ENCODE peak calls at places on chromosomes 5 and 9, in ten cellular contexts. One of them, this sample, is unnamed.

GRCh38 chr9:129073404-129073803 is 7.5 kb upstream of the DOLPP1 start:
- DNase-seq in psoas muscle: no peak
- DNase-seq in Karpas-422: no peak
- DNase-seq in astrocyte: no peak
- DNase-seq in CD8-positive, alpha-beta memory T cell: no peak
- DNase-seq in mesenchymal stem cell: no peak
- DNase-seq in neural progenitor cell: no peak
- DNase-seq in neuronal stem cell: no peak
- DNase-seq in bronchial epithelial cell: no peak
- DNase-seq in endothelial cell of umbilical vein: no peak
- DNase-seq in this sample: no peak

GRCh38 chr5:78734094-78734845 is 85.7 kb upstream of the LHFPL2 start:
- DNase-seq in psoas muscle: no peak
- DNase-seq in Karpas-422: no peak
- DNase-seq in astrocyte: no peak
- DNase-seq in CD8-positive, alpha-beta memory T cell: no peak
- DNase-seq in mesenchymal stem cell: no peak
- DNase-seq in neural progenitor cell: no peak
- DNase-seq in neuronal stem cell: no peak
- DNase-seq in bronchial epithelial cell: no peak
- DNase-seq in endothelial cell of umbilical vein: no peak
- DNase-seq in this sample: no peak

GRCh38 chr9:8420416-8420815 is 620.8 kb upstream of the DMAC1 start:
- DNase-seq in psoas muscle: no peak
- DNase-seq in Karpas-422: no peak
- DNase-seq in astrocyte: no peak
- DNase-seq in CD8-positive, alpha-beta memory T cell: no peak
- DNase-seq in mesenchymal stem cell: no peak
- DNase-seq in neural progenitor cell: no peak
- DNase-seq in neuronal stem cell: no peak
- DNase-seq in bronchial epithelial cell: no peak
- DNase-seq in endothelial cell of umbilical vein: no peak
- DNase-seq in this sample: no peak

GRCh38 chr5:156695774-156696173 is 154.3 kb upstream of the PPP1R2B start:
- DNase-seq in psoas muscle: no peak
- DNase-seq in Karpas-422: no peak
- DNase-seq in astrocyte: no peak
- DNase-seq in CD8-positive, alpha-beta memory T cell: no peak
- DNase-seq in mesenchymal stem cell: no peak
- DNase-seq in neural progenitor cell: no peak
- DNase-seq in neuronal stem cell: no peak
- DNase-seq in bronchial epithelial cell: no peak
- DNase-seq in endothelial cell of umbilical vein: no peak
- DNase-seq in this sample: no peak

GRCh38 chr5:130109152-130109551 is 204.9 kb downstream of the CHSY3 start:
- DNase-seq in psoas muscle: no peak
- DNase-seq in Karpas-422: peak
- DNase-seq in astrocyte: no peak
- DNase-seq in CD8-positive, alpha-beta memory T cell: no peak
- DNase-seq in mesenchymal stem cell: peak
- DNase-seq in neural progenitor cell: peak
- DNase-seq in neuronal stem cell: peak
- DNase-seq in bronchial epithelial cell: peak
- DNase-seq in endothelial cell of umbilical vein: peak
- DNase-seq in this sample: peak

GRCh38 chr9:72979405-72980100 is 26.7 kb upstream of the ALDH1A1 start:
- DNase-seq in psoas muscle: no peak
- DNase-seq in Karpas-422: no peak
- DNase-seq in astrocyte: no peak
- DNase-seq in CD8-positive, alpha-beta memory T cell: no peak
- DNase-seq in mesenchymal stem cell: no peak
- DNase-seq in neural progenitor cell: no peak
- DNase-seq in neuronal stem cell: no peak
- DNase-seq in bronchial epithelial cell: peak
- DNase-seq in endothelial cell of umbilical vein: no peak
- DNase-seq in this sample: no peak

GRCh38 chr5:113166710-113167366 is 190.2 kb downstream of the DCP2 start:
- DNase-seq in psoas muscle: no peak
- DNase-seq in Karpas-422: no peak
- DNase-seq in astrocyte: peak
- DNase-seq in CD8-positive, alpha-beta memory T cell: no peak
- DNase-seq in mesenchymal stem cell: peak
- DNase-seq in neural progenitor cell: peak
- DNase-seq in neuronal stem cell: no peak
- DNase-seq in bronchial epithelial cell: peak
- DNase-seq in endothelial cell of umbilical vein: peak
- DNase-seq in this sample: peak

GRCh38 chr9:34744295-34745221 is 34.6 kb upstream of the CCL21 start:
- DNase-seq in psoas muscle: peak
- DNase-seq in Karpas-422: no peak
- DNase-seq in astrocyte: peak
- DNase-seq in CD8-positive, alpha-beta memory T cell: no peak
- DNase-seq in mesenchymal stem cell: peak
- DNase-seq in neural progenitor cell: peak
- DNase-seq in neuronal stem cell: no peak
- DNase-seq in bronchial epithelial cell: peak
- DNase-seq in endothelial cell of umbilical vein: no peak
- DNase-seq in this sample: peak

GRCh38 chr9:114051281-114051680 is 26.8 kb downstream of the AMBP start:
- DNase-seq in psoas muscle: no peak
- DNase-seq in Karpas-422: no peak
- DNase-seq in astrocyte: no peak
- DNase-seq in CD8-positive, alpha-beta memory T cell: no peak
- DNase-seq in mesenchymal stem cell: no peak
- DNase-seq in neural progenitor cell: no peak
- DNase-seq in neuronal stem cell: no peak
- DNase-seq in bronchial epithelial cell: no peak
- DNase-seq in endothelial cell of umbilical vein: no peak
- DNase-seq in this sample: no peak

GRCh38 chr5:39422036-39422606 is 2.7 kb downstream of the DAB2 start:
- DNase-seq in psoas muscle: no peak
- DNase-seq in Karpas-422: no peak
- DNase-seq in astrocyte: no peak
- DNase-seq in CD8-positive, alpha-beta memory T cell: no peak
- DNase-seq in mesenchymal stem cell: no peak
- DNase-seq in neural progenitor cell: no peak
- DNase-seq in neuronal stem cell: no peak
- DNase-seq in bronchial epithelial cell: peak
- DNase-seq in endothelial cell of umbilical vein: no peak
- DNase-seq in this sample: no peak

GRCh38 chr5:40001796-40002195 is 577.0 kb upstream of the DAB2 start:
- DNase-seq in psoas muscle: no peak
- DNase-seq in Karpas-422: no peak
- DNase-seq in astrocyte: no peak
- DNase-seq in CD8-positive, alpha-beta memory T cell: no peak
- DNase-seq in mesenchymal stem cell: no peak
- DNase-seq in neural progenitor cell: no peak
- DNase-seq in neuronal stem cell: no peak
- DNase-seq in bronchial epithelial cell: no peak
- DNase-seq in endothelial cell of umbilical vein: no peak
- DNase-seq in this sample: no peak

GRCh38 chr5:7850533-7851239 is at the start of gene CFAP90:
- DNase-seq in psoas muscle: peak
- DNase-seq in Karpas-422: no peak
- DNase-seq in astrocyte: peak
- DNase-seq in CD8-positive, alpha-beta memory T cell: peak
- DNase-seq in mesenchymal stem cell: peak
- DNase-seq in neural progenitor cell: peak
- DNase-seq in neuronal stem cell: peak
- DNase-seq in bronchial epithelial cell: no peak
- DNase-seq in endothelial cell of umbilical vein: peak
- DNase-seq in this sample: peak

DNA sequence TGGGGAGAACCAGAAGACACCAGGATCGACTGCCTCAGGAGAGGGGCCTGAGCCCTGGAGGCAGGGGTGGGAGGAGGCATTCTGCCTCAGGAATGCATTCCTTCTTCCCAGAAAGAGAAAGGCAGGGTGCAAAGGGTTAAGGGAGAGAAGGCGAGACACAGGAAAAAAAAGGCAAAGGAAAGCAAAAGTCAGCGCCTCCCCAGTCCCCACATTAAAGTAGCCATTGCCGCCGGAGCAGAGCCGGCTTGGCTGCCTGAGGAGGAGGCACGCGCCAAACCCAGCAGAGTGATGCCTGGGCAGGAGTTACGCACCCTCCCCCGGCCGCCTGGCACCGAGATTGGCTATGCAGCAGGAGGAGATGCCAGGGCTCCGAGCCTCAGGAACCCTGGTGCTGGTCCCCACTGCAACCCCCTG is 123.9 kb upstream of the PHYKPL start:
- DNase-seq in psoas muscle: no peak
- DNase-seq in Karpas-422: no peak
- DNase-seq in astrocyte: no peak
- DNase-seq in CD8-positive, alpha-beta memory T cell: no peak
- DNase-seq in mesenchymal stem cell: peak
- DNase-seq in neural progenitor cell: peak
- DNase-seq in neuronal stem cell: peak
- DNase-seq in bronchial epithelial cell: no peak
- DNase-seq in endothelial cell of umbilical vein: no peak
- DNase-seq in this sample: no peak
- H3K4me3 ChIP-seq in psoas muscle: no peak
- H3K4me3 ChIP-seq in Karpas-422: no peak
- H3K4me3 ChIP-seq in astrocyte: no peak
- H3K4me3 ChIP-seq in CD8-positive, alpha-beta memory T cell: no peak
- H3K4me3 ChIP-seq in mesenchymal stem cell: no peak
- H3K4me3 ChIP-seq in neural progenitor cell: peak
- H3K4me3 ChIP-seq in neuronal stem cell: no peak
- H3K4me3 ChIP-seq in bronchial epithelial cell: no peak
- H3K4me3 ChIP-seq in endothelial cell of umbilical vein: no peak
- H3K4me3 ChIP-seq in this sample: no peak

GRCh38 chr9:14399736-14400657 is 86.1 kb upstream of the NFIB start:
- DNase-seq in psoas muscle: no peak
- DNase-seq in Karpas-422: no peak
- DNase-seq in astrocyte: no peak
- DNase-seq in CD8-positive, alpha-beta memory T cell: no peak
- DNase-seq in mesenchymal stem cell: peak
- DNase-seq in neural progenitor cell: no peak
- DNase-seq in neuronal stem cell: no peak
- DNase-seq in bronchial epithelial cell: peak
- DNase-seq in endothelial cell of umbilical vein: no peak
- DNase-seq in this sample: peak

GRCh38 chr9:14396171-14396570 is 82.2 kb upstream of the NFIB start:
- DNase-seq in psoas muscle: peak
- DNase-seq in Karpas-422: no peak
- DNase-seq in astrocyte: no peak
- DNase-seq in CD8-positive, alpha-beta memory T cell: no peak
- DNase-seq in mesenchymal stem cell: no peak
- DNase-seq in neural progenitor cell: no peak
- DNase-seq in neuronal stem cell: no peak
- DNase-seq in bronchial epithelial cell: no peak
- DNase-seq in endothelial cell of umbilical vein: no peak
- DNase-seq in this sample: no peak

GRCh38 chr9:14405176-14405575 is 91.2 kb upstream of the NFIB start:
- DNase-seq in psoas muscle: no peak
- DNase-seq in Karpas-422: no peak
- DNase-seq in astrocyte: no peak
- DNase-seq in CD8-positive, alpha-beta memory T cell: no peak
- DNase-seq in mesenchymal stem cell: no peak
- DNase-seq in neural progenitor cell: no peak
- DNase-seq in neuronal stem cell: no peak
- DNase-seq in bronchial epithelial cell: no peak
- DNase-seq in endothelial cell of umbilical vein: peak
- DNase-seq in this sample: no peak

GRCh38 chr9:14403112-14403511 is 89.2 kb upstream of the NFIB start:
- DNase-seq in psoas muscle: no peak
- DNase-seq in Karpas-422: no peak
- DNase-seq in astrocyte: no peak
- DNase-seq in CD8-positive, alpha-beta memory T cell: no peak
- DNase-seq in mesenchymal stem cell: no peak
- DNase-seq in neural progenitor cell: no peak
- DNase-seq in neuronal stem cell: no peak
- DNase-seq in bronchial epithelial cell: no peak
- DNase-seq in endothelial cell of umbilical vein: no peak
- DNase-seq in this sample: no peak

DNA sequence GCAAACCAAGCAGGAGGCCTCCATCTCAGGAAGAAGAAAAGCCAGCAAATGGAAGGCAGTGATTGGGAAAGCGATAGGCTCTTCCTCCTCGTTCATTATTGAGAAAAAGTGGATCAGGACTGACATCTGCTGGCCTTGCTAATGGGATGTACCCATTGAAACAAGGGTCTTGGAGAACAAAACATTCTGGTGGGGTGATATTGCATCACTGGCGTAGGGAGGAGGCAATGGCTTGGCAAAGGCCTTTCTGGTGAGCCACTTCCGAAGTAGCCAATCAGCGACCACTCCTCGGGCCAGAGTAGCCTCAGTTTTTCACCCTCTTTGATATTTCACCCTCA is 86.7 kb upstream of the NFIB start:
- DNase-seq in psoas muscle: peak
- DNase-seq in Karpas-422: no peak
- DNase-seq in astrocyte: peak
- DNase-seq in CD8-positive, alpha-beta memory T cell: no peak
- DNase-seq in mesenchymal stem cell: peak
- DNase-seq in neural progenitor cell: peak
- DNase-seq in neuronal stem cell: no peak
- DNase-seq in bronchial epithelial cell: peak
- DNase-seq in endothelial cell of umbilical vein: peak
- DNase-seq in this sample: peak
- H3K4me3 ChIP-seq in psoas muscle: peak
- H3K4me3 ChIP-seq in Karpas-422: no peak
- H3K4me3 ChIP-seq in astrocyte: peak
- H3K4me3 ChIP-seq in CD8-positive, alpha-beta memory T cell: no peak
- H3K4me3 ChIP-seq in mesenchymal stem cell: peak
- H3K4me3 ChIP-seq in neural progenitor cell: no peak
- H3K4me3 ChIP-seq in neuronal stem cell: no peak
- H3K4me3 ChIP-seq in bronchial epithelial cell: no peak
- H3K4me3 ChIP-seq in endothelial cell of umbilical vein: no peak
- H3K4me3 ChIP-seq in this sample: no peak

DNA sequence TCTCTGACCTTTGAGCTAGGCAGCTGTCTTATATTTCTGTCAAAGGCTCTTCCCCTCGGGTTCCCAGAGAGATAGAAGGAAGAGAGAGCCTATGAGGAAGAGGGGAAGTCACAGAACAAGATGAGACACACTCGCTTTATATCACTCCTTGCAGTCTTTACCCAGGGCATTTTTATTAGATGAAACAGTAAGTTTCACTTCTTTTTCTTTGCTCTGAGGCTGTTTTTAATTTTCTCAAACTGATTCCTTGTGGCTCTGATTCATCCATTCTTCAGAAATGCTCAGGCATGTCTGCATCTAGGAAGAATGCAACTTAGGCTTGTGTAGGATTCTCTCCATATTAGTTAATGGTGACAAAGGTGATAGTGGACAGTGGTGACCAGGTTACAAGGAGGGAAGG is 132.9 kb upstream of the CHD1 start:
- DNase-seq in psoas muscle: no peak
- DNase-seq in Karpas-422: no peak
- DNase-seq in astrocyte: peak
- DNase-seq in CD8-positive, alpha-beta memory T cell: no peak
- DNase-seq in mesenchymal stem cell: peak
- DNase-seq in neural progenitor cell: no peak
- DNase-seq in neuronal stem cell: no peak
- DNase-seq in bronchial epithelial cell: peak
- DNase-seq in endothelial cell of umbilical vein: no peak
- DNase-seq in this sample: peak
- H3K4me3 ChIP-seq in psoas muscle: no peak
- H3K4me3 ChIP-seq in Karpas-422: no peak
- H3K4me3 ChIP-seq in astrocyte: peak
- H3K4me3 ChIP-seq in CD8-positive, alpha-beta memory T cell: no peak
- H3K4me3 ChIP-seq in mesenchymal stem cell: peak
- H3K4me3 ChIP-seq in neural progenitor cell: no peak
- H3K4me3 ChIP-seq in neuronal stem cell: no peak
- H3K4me3 ChIP-seq in bronchial epithelial cell: no peak
- H3K4me3 ChIP-seq in endothelial cell of umbilical vein: no peak
- H3K4me3 ChIP-seq in this sample: no peak

GRCh38 chr5:96031180-96031579 is 69.5 kb upstream of the ELL2 start:
- DNase-seq in psoas muscle: no peak
- DNase-seq in Karpas-422: no peak
- DNase-seq in astrocyte: no peak
- DNase-seq in CD8-positive, alpha-beta memory T cell: no peak
- DNase-seq in mesenchymal stem cell: no peak
- DNase-seq in neural progenitor cell: no peak
- DNase-seq in neuronal stem cell: no peak
- DNase-seq in bronchial epithelial cell: no peak
- DNase-seq in endothelial cell of umbilical vein: no peak
- DNase-seq in this sample: no peak
- H3K4me3 ChIP-seq in psoas muscle: no peak
- H3K4me3 ChIP-seq in Karpas-422: no peak
- H3K4me3 ChIP-seq in astrocyte: no peak
- H3K4me3 ChIP-seq in CD8-positive, alpha-beta memory T cell: no peak
- H3K4me3 ChIP-seq in mesenchymal stem cell: no peak
- H3K4me3 ChIP-seq in neural progenitor cell: no peak
- H3K4me3 ChIP-seq in neuronal stem cell: no peak
- H3K4me3 ChIP-seq in bronchial epithelial cell: no peak
- H3K4me3 ChIP-seq in endothelial cell of umbilical vein: no peak
- H3K4me3 ChIP-seq in this sample: no peak

This sample was measured in fibroblast of villous mesenchyme.